ENCODE peak calls at places on chromosomes 7 and 10, in seven cellular contexts. One of them, this sample, is unnamed.

GRCh38 chr7:78412216-78412858 is 613.8 kb downstream of the PHTF2 start:
- DNase-seq in NCI-H2029: no peak
- DNase-seq in cardiac fibroblast: no peak
- DNase-seq in Caco-2: no peak
- DNase-seq in left cardiac atrium: no peak
- DNase-seq in CD8-positive, alpha-beta memory T cell: no peak
- DNase-seq in activated CD4-positive, alpha-beta T cell treated with anti-CD3 and anti-CD28 coated beads for 36 hours: no peak
- DNase-seq in this sample: peak

GRCh38 chr7:11630355-11630754 is 201.6 kb downstream of the THSD7A start:
- DNase-seq in cardiac fibroblast: no peak
- DNase-seq in CD8-positive, alpha-beta memory T cell: no peak
- DNase-seq in activated CD4-positive, alpha-beta T cell treated with anti-CD3 and anti-CD28 coated beads for 36 hours: no peak
- DNase-seq in NCI-H2029: no peak
- DNase-seq in left cardiac atrium: no peak
- DNase-seq in Caco-2: no peak
- DNase-seq in this sample: no peak

GRCh38 chr10:21069929-21070363 is 172.8 kb upstream of the NEBL start:
- DNase-seq in left cardiac atrium: no peak
- DNase-seq in CD8-positive, alpha-beta memory T cell: no peak
- DNase-seq in activated CD4-positive, alpha-beta T cell treated with anti-CD3 and anti-CD28 coated beads for 36 hours: no peak
- DNase-seq in cardiac fibroblast: no peak
- DNase-seq in Caco-2: no peak
- DNase-seq in NCI-H2029: no peak
- DNase-seq in this sample: no peak

GRCh38 chr7:2554654-2555053 is 670 bp downstream of the BRAT1 start:
- DNase-seq in NCI-H2029: no peak
- DNase-seq in Caco-2: peak
- DNase-seq in CD8-positive, alpha-beta memory T cell: no peak
- DNase-seq in left cardiac atrium: no peak
- DNase-seq in activated CD4-positive, alpha-beta T cell treated with anti-CD3 and anti-CD28 coated beads for 36 hours: peak
- DNase-seq in cardiac fibroblast: no peak
- DNase-seq in this sample: no peak

GRCh38 chr10:129501652-129502436 is 34.8 kb downstream of the MGMT start:
- DNase-seq in activated CD4-positive, alpha-beta T cell treated with anti-CD3 and anti-CD28 coated beads for 36 hours: no peak
- DNase-seq in Caco-2: no peak
- DNase-seq in CD8-positive, alpha-beta memory T cell: no peak
- DNase-seq in left cardiac atrium: no peak
- DNase-seq in cardiac fibroblast: no peak
- DNase-seq in NCI-H2029: no peak
- DNase-seq in this sample: peak

GRCh38 chr7:76241141-76241540 is 39.4 kb downstream of the SRRM3 start:
- DNase-seq in activated CD4-positive, alpha-beta T cell treated with anti-CD3 and anti-CD28 coated beads for 36 hours: no peak
- DNase-seq in cardiac fibroblast: no peak
- DNase-seq in NCI-H2029: no peak
- DNase-seq in CD8-positive, alpha-beta memory T cell: no peak
- DNase-seq in Caco-2: no peak
- DNase-seq in left cardiac atrium: no peak
- DNase-seq in this sample: no peak

GRCh38 chr10:42984035-42984610 is 92.7 kb upstream of the RET start:
- DNase-seq in cardiac fibroblast: no peak
- DNase-seq in Caco-2: no peak
- DNase-seq in NCI-H2029: no peak
- DNase-seq in left cardiac atrium: no peak
- DNase-seq in CD8-positive, alpha-beta memory T cell: no peak
- DNase-seq in activated CD4-positive, alpha-beta T cell treated with anti-CD3 and anti-CD28 coated beads for 36 hours: no peak
- DNase-seq in this sample: no peak

GRCh38 chr10:70930251-70931000 is 42.1 kb upstream of the PCBD1 start:
- DNase-seq in CD8-positive, alpha-beta memory T cell: no peak
- DNase-seq in left cardiac atrium: no peak
- DNase-seq in activated CD4-positive, alpha-beta T cell treated with anti-CD3 and anti-CD28 coated beads for 36 hours: no peak
- DNase-seq in cardiac fibroblast: no peak
- DNase-seq in NCI-H2029: no peak
- DNase-seq in Caco-2: no peak
- DNase-seq in this sample: no peak

GRCh38 chr10:27470890-27471289 is 33.2 kb upstream of the RAB18 start:
- DNase-seq in activated CD4-positive, alpha-beta T cell treated with anti-CD3 and anti-CD28 coated beads for 36 hours: no peak
- DNase-seq in cardiac fibroblast: no peak
- DNase-seq in Caco-2: no peak
- DNase-seq in NCI-H2029: no peak
- DNase-seq in left cardiac atrium: no peak
- DNase-seq in CD8-positive, alpha-beta memory T cell: no peak
- DNase-seq in this sample: no peak

GRCh38 chr10:79324032-79324695 is 23.1 kb upstream of the PPIF start:
- DNase-seq in Caco-2: no peak
- DNase-seq in NCI-H2029: no peak
- DNase-seq in CD8-positive, alpha-beta memory T cell: no peak
- DNase-seq in activated CD4-positive, alpha-beta T cell treated with anti-CD3 and anti-CD28 coated beads for 36 hours: no peak
- DNase-seq in cardiac fibroblast: no peak
- DNase-seq in left cardiac atrium: peak
- DNase-seq in this sample: no peak